ENCODE peak calls at places on chromosome 6, in six cellular contexts. One of them, this sample, is unnamed.
A peak's percentile ranks its signal among the peaks of the same experiment; 100 is the strongest.

GRCh38 chr6:34318492-34319470 is 70.0 kb upstream of the SMIM29 start:
- DNase-seq in pancreas: no peak
- DNase-seq in uterus: no peak
- DNase-seq in left ventricle myocardium inferior: no peak
- DNase-seq in GM20000: no peak
- DNase-seq in fibroblast of mammary gland: no peak
- DNase-seq in this sample: no peak

GRCh38 chr6:117483645-117484016 is 1.2 kb downstream of the DCBLD1 start:
- DNase-seq in pancreas: no peak
- DNase-seq in uterus: no peak
- DNase-seq in left ventricle myocardium inferior: no peak
- DNase-seq in GM20000: peak; percentile 68
- DNase-seq in fibroblast of mammary gland: peak; percentile 41
- DNase-seq in this sample: no peak

GRCh38 chr6:99608059-99608885 is 1.6 kb downstream of the PRDM13 start:
- DNase-seq in pancreas: peak; percentile 36
- DNase-seq in uterus: no peak
- DNase-seq in left ventricle myocardium inferior: no peak
- DNase-seq in GM20000: no peak
- DNase-seq in fibroblast of mammary gland: no peak
- DNase-seq in this sample: no peak

GRCh38 chr6:83511901-83512681 is at the start of gene PRSS35:
- DNase-seq in pancreas: peak; percentile 76
- DNase-seq in uterus: peak; percentile 17
- DNase-seq in left ventricle myocardium inferior: peak; percentile 45
- DNase-seq in GM20000: peak; percentile 44
- DNase-seq in fibroblast of mammary gland: peak; percentile 41
- DNase-seq in this sample: no peak

GRCh38 chr6:97394160-97394748 is 111.2 kb upstream of the MMS22L start:
- DNase-seq in pancreas: no peak
- DNase-seq in uterus: no peak
- DNase-seq in left ventricle myocardium inferior: no peak
- DNase-seq in GM20000: peak; percentile 54
- DNase-seq in fibroblast of mammary gland: peak; percentile 62
- DNase-seq in this sample: no peak

GRCh38 chr6:46815130-46815529 is 21.9 kb downstream of the MEP1A start:
- DNase-seq in pancreas: no peak
- DNase-seq in uterus: no peak
- DNase-seq in left ventricle myocardium inferior: no peak
- DNase-seq in GM20000: no peak
- DNase-seq in fibroblast of mammary gland: no peak
- DNase-seq in this sample: no peak

GRCh38 chr6:90893385-90893784 is 306.5 kb upstream of the MAP3K7 start:
- DNase-seq in pancreas: no peak
- DNase-seq in uterus: no peak
- DNase-seq in left ventricle myocardium inferior: no peak
- DNase-seq in GM20000: no peak
- DNase-seq in fibroblast of mammary gland: no peak
- DNase-seq in this sample: no peak

GRCh38 chr6:788058-788457 is 95.1 kb upstream of the EXOC2 start:
- DNase-seq in pancreas: no peak
- DNase-seq in uterus: no peak
- DNase-seq in left ventricle myocardium inferior: no peak
- DNase-seq in GM20000: no peak
- DNase-seq in fibroblast of mammary gland: no peak
- DNase-seq in this sample: no peak

GRCh38 chr6:115495184-115495583 is 565.5 kb downstream of the FRK start:
- DNase-seq in pancreas: no peak
- DNase-seq in uterus: no peak
- DNase-seq in left ventricle myocardium inferior: no peak
- DNase-seq in GM20000: no peak
- DNase-seq in fibroblast of mammary gland: no peak
- DNase-seq in this sample: no peak

GRCh38 chr6:20350215-20350614 is 51.5 kb upstream of the E2F3 start:
- DNase-seq in pancreas: no peak
- DNase-seq in uterus: no peak
- DNase-seq in left ventricle myocardium inferior: no peak
- DNase-seq in GM20000: no peak
- DNase-seq in fibroblast of mammary gland: no peak
- DNase-seq in this sample: no peak

GRCh38 chr6:143901885-143902708 is 37.8 kb downstream of the ZC2HC1B start:
- DNase-seq in pancreas: no peak
- DNase-seq in uterus: peak; percentile 65
- DNase-seq in left ventricle myocardium inferior: peak; percentile 18
- DNase-seq in GM20000: peak; percentile 61
- DNase-seq in fibroblast of mammary gland: peak; percentile 21
- DNase-seq in this sample: no peak

GRCh38 chr6:141364694-141365093 is 768.0 kb upstream of the GJE1 start:
- DNase-seq in pancreas: no peak
- DNase-seq in uterus: no peak
- DNase-seq in left ventricle myocardium inferior: no peak
- DNase-seq in GM20000: no peak
- DNase-seq in fibroblast of mammary gland: no peak
- DNase-seq in this sample: no peak

GRCh38 chr6:70839286-70840266 is 117.3 kb downstream of the B3GAT2 start:
- DNase-seq in pancreas: no peak
- DNase-seq in uterus: no peak
- DNase-seq in left ventricle myocardium inferior: no peak
- DNase-seq in GM20000: no peak
- DNase-seq in fibroblast of mammary gland: no peak
- DNase-seq in this sample: no peak

GRCh38 chr6:36751091-36751490 is 53.5 kb downstream of the RAB44 start:
- DNase-seq in pancreas: no peak
- DNase-seq in uterus: no peak
- DNase-seq in left ventricle myocardium inferior: no peak
- DNase-seq in GM20000: no peak
- DNase-seq in fibroblast of mammary gland: no peak
- DNase-seq in this sample: no peak

GRCh38 chr6:49923826-49924225 is 40.1 kb downstream of the DEFB114 start:
- DNase-seq in pancreas: no peak
- DNase-seq in uterus: no peak
- DNase-seq in left ventricle myocardium inferior: no peak
- DNase-seq in GM20000: no peak
- DNase-seq in fibroblast of mammary gland: no peak
- DNase-seq in this sample: no peak

GRCh38 chr6:35586542-35586941 is 73.8 kb upstream of the TULP1 start:
- DNase-seq in pancreas: no peak
- DNase-seq in uterus: no peak
- DNase-seq in left ventricle myocardium inferior: no peak
- DNase-seq in GM20000: no peak
- DNase-seq in fibroblast of mammary gland: no peak
- DNase-seq in this sample: no peak

GRCh38 chr6:154164397-154164796 is 125.4 kb downstream of the OPRM1 start:
- DNase-seq in pancreas: no peak
- DNase-seq in uterus: peak; percentile 69
- DNase-seq in left ventricle myocardium inferior: no peak
- DNase-seq in GM20000: no peak
- DNase-seq in fibroblast of mammary gland: peak; percentile 79
- DNase-seq in this sample: no peak

GRCh38 chr6:83505376-83505775 is 7.0 kb upstream of the PRSS35 start:
- DNase-seq in pancreas: no peak
- DNase-seq in uterus: no peak
- DNase-seq in left ventricle myocardium inferior: no peak
- DNase-seq in GM20000: no peak
- DNase-seq in fibroblast of mammary gland: no peak
- DNase-seq in this sample: no peak

GRCh38 chr6:25419879-25420278 is 140.7 kb downstream of the CARMIL1 start:
- DNase-seq in pancreas: no peak
- DNase-seq in uterus: no peak
- DNase-seq in left ventricle myocardium inferior: no peak
- DNase-seq in GM20000: no peak
- DNase-seq in fibroblast of mammary gland: no peak
- DNase-seq in this sample: no peak

GRCh38 chr6:147625946-147626345 is 117.5 kb downstream of the SAMD5 start:
- DNase-seq in pancreas: no peak
- DNase-seq in uterus: no peak
- DNase-seq in left ventricle myocardium inferior: no peak
- DNase-seq in GM20000: no peak
- DNase-seq in fibroblast of mammary gland: no peak
- DNase-seq in this sample: no peak

GRCh38 chr6:70894001-70894400 is 62.9 kb downstream of the B3GAT2 start:
- DNase-seq in pancreas: no peak
- DNase-seq in uterus: no peak
- DNase-seq in left ventricle myocardium inferior: no peak
- DNase-seq in GM20000: no peak
- DNase-seq in fibroblast of mammary gland: no peak
- DNase-seq in this sample: no peak

GRCh38 chr6:113847435-113847834 is 9.7 kb upstream of the MARCKS start:
- DNase-seq in pancreas: no peak
- DNase-seq in uterus: no peak
- DNase-seq in left ventricle myocardium inferior: no peak
- DNase-seq in GM20000: no peak
- DNase-seq in fibroblast of mammary gland: peak; percentile 24
- DNase-seq in this sample: no peak

GRCh38 chr6:129498556-129498940 is 211.4 kb downstream of the ARHGAP18 start:
- DNase-seq in pancreas: no peak
- DNase-seq in uterus: no peak
- DNase-seq in left ventricle myocardium inferior: no peak
- DNase-seq in GM20000: no peak
- DNase-seq in fibroblast of mammary gland: peak; percentile 79
- DNase-seq in this sample: no peak

GRCh38 chr6:121506761-121507754 is 71.6 kb downstream of the GJA1 start:
- DNase-seq in pancreas: no peak
- DNase-seq in uterus: no peak
- DNase-seq in left ventricle myocardium inferior: no peak
- DNase-seq in GM20000: no peak
- DNase-seq in fibroblast of mammary gland: peak; percentile 58
- DNase-seq in this sample: no peak

GRCh38 chr6:16723833-16724232 is 37.4 kb downstream of the ATXN1 start:
- DNase-seq in pancreas: no peak
- DNase-seq in uterus: no peak
- DNase-seq in left ventricle myocardium inferior: no peak
- DNase-seq in GM20000: no peak
- DNase-seq in fibroblast of mammary gland: peak; percentile 96
- DNase-seq in this sample: peak; percentile 73

GRCh38 chr6:17354700-17355403 is 38.5 kb upstream of the CAP2 start:
- DNase-seq in pancreas: no peak
- DNase-seq in uterus: no peak
- DNase-seq in left ventricle myocardium inferior: no peak
- DNase-seq in GM20000: no peak
- DNase-seq in fibroblast of mammary gland: no peak
- DNase-seq in this sample: no peak

GRCh38 chr6:169022079-169022478 is 231.6 kb downstream of the THBS2 start:
- DNase-seq in pancreas: no peak
- DNase-seq in uterus: no peak
- DNase-seq in left ventricle myocardium inferior: no peak
- DNase-seq in GM20000: no peak
- DNase-seq in fibroblast of mammary gland: no peak
- DNase-seq in this sample: no peak
- TF ChIP-seq CTCF in pancreas: no peak
- TF ChIP-seq CTCF in uterus: no peak
- TF ChIP-seq CTCF in left ventricle myocardium inferior: no peak
- TF ChIP-seq CTCF in GM20000: no peak
- TF ChIP-seq CTCF in fibroblast of mammary gland: no peak
- TF ChIP-seq CTCF in this sample: no peak

DNA sequence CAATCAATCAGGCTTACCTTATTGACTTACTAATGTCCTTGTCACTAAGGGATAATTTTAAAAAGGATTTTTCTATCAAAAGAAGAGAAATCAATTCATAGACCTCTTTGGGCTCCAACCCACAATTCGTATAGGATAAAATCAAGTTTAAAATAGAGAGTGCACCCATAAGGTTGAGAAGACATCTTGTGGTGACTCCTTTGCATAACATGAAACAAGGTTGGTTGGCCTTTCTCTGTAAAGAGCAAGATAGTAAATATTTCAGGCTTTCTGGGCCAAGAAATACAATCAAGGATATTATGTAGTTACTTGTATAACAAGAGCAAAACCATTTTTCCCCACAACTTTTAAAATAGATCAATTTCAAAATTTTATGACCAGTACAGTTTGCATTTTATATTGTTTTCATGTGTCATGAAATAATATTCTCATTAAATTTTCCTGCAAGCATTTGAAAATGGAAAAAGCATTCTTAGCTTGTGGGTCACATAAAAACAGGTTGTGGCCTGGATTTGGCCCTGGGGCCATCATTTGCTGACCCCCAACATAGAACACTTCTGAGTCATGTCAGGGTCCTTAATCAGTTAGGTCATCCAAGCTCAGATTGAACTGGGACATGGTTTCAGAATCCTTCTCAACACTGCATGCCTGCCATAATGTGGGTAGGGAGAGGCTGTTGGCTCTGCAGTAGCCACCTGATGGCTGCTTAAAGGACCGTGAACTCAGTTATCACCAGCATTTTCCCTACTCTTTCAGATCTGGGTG is 76.7 kb downstream of the MYB start:
- DNase-seq in pancreas: no peak
- DNase-seq in uterus: no peak
- DNase-seq in left ventricle myocardium inferior: no peak
- DNase-seq in GM20000: no peak
- DNase-seq in fibroblast of mammary gland: no peak
- DNase-seq in this sample: no peak
- TF ChIP-seq CTCF in pancreas: no peak
- TF ChIP-seq CTCF in uterus: no peak
- TF ChIP-seq CTCF in left ventricle myocardium inferior: no peak
- TF ChIP-seq CTCF in GM20000: no peak
- TF ChIP-seq CTCF in fibroblast of mammary gland: peak; percentile 12
- TF ChIP-seq CTCF in this sample: no peak

DNA sequence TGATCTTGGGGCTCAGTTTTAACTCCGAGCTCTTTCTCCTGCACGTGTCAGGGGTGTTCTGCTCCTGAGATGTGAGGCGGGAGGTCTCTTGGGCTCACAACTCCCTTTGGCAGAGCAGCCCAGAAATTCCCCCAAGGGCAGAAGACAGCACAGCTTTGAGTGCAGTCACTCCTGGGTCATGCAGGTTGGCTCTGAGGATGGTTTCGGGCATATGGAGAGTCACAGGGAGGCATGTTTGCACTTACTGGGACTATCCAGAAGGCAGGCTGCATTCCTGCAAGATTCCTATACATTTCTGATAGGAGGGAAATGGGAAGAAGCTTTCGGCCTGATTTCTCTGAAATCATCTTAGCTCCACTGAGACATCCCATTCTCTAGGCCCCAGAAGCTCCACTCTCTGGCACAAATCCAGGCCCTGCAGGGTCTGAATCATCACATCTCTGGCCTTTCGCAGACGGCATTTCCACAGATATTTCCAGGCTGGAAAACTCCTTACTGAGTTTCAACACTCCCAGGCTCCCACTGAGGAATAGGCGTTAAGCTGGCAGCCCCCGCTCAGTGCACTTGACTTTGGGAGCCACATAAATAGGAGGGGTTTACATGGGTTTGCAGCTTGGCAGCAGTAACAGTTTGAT is 39.8 kb downstream of the AGPAT4 start:
- DNase-seq in pancreas: no peak
- DNase-seq in uterus: peak; percentile 88
- DNase-seq in left ventricle myocardium inferior: peak; percentile 53
- DNase-seq in GM20000: no peak
- DNase-seq in fibroblast of mammary gland: peak; percentile 95
- DNase-seq in this sample: no peak
- TF ChIP-seq CTCF in pancreas: no peak
- TF ChIP-seq CTCF in uterus: no peak
- TF ChIP-seq CTCF in left ventricle myocardium inferior: no peak
- TF ChIP-seq CTCF in GM20000: no peak
- TF ChIP-seq CTCF in fibroblast of mammary gland: no peak
- TF ChIP-seq CTCF in this sample: no peak

GRCh38 chr6:136378888-136379287 is 89.2 kb upstream of the BCLAF1 start:
- DNase-seq in pancreas: no peak
- DNase-seq in uterus: no peak
- DNase-seq in left ventricle myocardium inferior: no peak
- DNase-seq in GM20000: no peak
- DNase-seq in fibroblast of mammary gland: peak; percentile 7
- DNase-seq in this sample: no peak
- TF ChIP-seq CTCF in pancreas: no peak
- TF ChIP-seq CTCF in uterus: no peak
- TF ChIP-seq CTCF in left ventricle myocardium inferior: peak; percentile 34
- TF ChIP-seq CTCF in GM20000: peak; percentile 4
- TF ChIP-seq CTCF in fibroblast of mammary gland: peak; percentile 13
- TF ChIP-seq CTCF in this sample: no peak

This sample was measured in CD14-positive monocyte.